ENCODE peak calls at places on chromosomes 5 and 9, in ten cellular contexts. One of them, this sample, is unnamed.

GRCh38 chr9:13806731-13807130 is 507.2 kb downstream of the NFIB start:
- ATAC-seq in psoas muscle: no peak
- ATAC-seq in naive thymus-derived CD4-positive, alpha-beta T cell: no peak
- ATAC-seq in body of pancreas: no peak
- ATAC-seq in A549: no peak
- ATAC-seq in pancreas: no peak
- ATAC-seq in right cardiac atrium: no peak
- ATAC-seq in CD4-positive, CD25-positive, alpha-beta regulatory T cell: no peak
- ATAC-seq in heart right ventricle: no peak
- ATAC-seq in upper lobe of right lung: no peak
- ATAC-seq in this sample: no peak

GRCh38 chr9:114731701-114732100 is 49.7 kb upstream of the TEX48 start:
- ATAC-seq in psoas muscle: no peak
- ATAC-seq in naive thymus-derived CD4-positive, alpha-beta T cell: no peak
- ATAC-seq in body of pancreas: no peak
- ATAC-seq in A549: no peak
- ATAC-seq in pancreas: no peak
- ATAC-seq in right cardiac atrium: no peak
- ATAC-seq in CD4-positive, CD25-positive, alpha-beta regulatory T cell: no peak
- ATAC-seq in heart right ventricle: no peak
- ATAC-seq in upper lobe of right lung: no peak
- ATAC-seq in this sample: no peak

GRCh38 chr5:159645194-159645846 is 271.0 kb upstream of the ADRA1B start:
- ATAC-seq in psoas muscle: no peak
- ATAC-seq in naive thymus-derived CD4-positive, alpha-beta T cell: no peak
- ATAC-seq in body of pancreas: no peak
- ATAC-seq in A549: no peak
- ATAC-seq in pancreas: no peak
- ATAC-seq in right cardiac atrium: no peak
- ATAC-seq in CD4-positive, CD25-positive, alpha-beta regulatory T cell: no peak
- ATAC-seq in heart right ventricle: peak; percentile 37
- ATAC-seq in upper lobe of right lung: no peak
- ATAC-seq in this sample: no peak

GRCh38 chr9:134327671-134328231 is 1.5 kb downstream of the RXRA start:
- ATAC-seq in psoas muscle: no peak
- ATAC-seq in naive thymus-derived CD4-positive, alpha-beta T cell: no peak
- ATAC-seq in body of pancreas: no peak
- ATAC-seq in A549: no peak
- ATAC-seq in pancreas: peak; percentile 1
- ATAC-seq in right cardiac atrium: no peak
- ATAC-seq in CD4-positive, CD25-positive, alpha-beta regulatory T cell: no peak
- ATAC-seq in heart right ventricle: no peak
- ATAC-seq in upper lobe of right lung: no peak
- ATAC-seq in this sample: no peak

GRCh38 chr5:76202182-76202581 is 119.0 kb downstream of the SV2C start:
- ATAC-seq in psoas muscle: no peak
- ATAC-seq in naive thymus-derived CD4-positive, alpha-beta T cell: peak; percentile 63
- ATAC-seq in body of pancreas: no peak
- ATAC-seq in A549: no peak
- ATAC-seq in pancreas: no peak
- ATAC-seq in right cardiac atrium: no peak
- ATAC-seq in CD4-positive, CD25-positive, alpha-beta regulatory T cell: no peak
- ATAC-seq in heart right ventricle: no peak
- ATAC-seq in upper lobe of right lung: peak; percentile 19
- ATAC-seq in this sample: no peak

GRCh38 chr9:124295097-124295794 is 37.5 kb downstream of the NEK6 start:
- ATAC-seq in psoas muscle: no peak
- ATAC-seq in naive thymus-derived CD4-positive, alpha-beta T cell: no peak
- ATAC-seq in body of pancreas: no peak
- ATAC-seq in A549: no peak
- ATAC-seq in pancreas: no peak
- ATAC-seq in right cardiac atrium: no peak
- ATAC-seq in CD4-positive, CD25-positive, alpha-beta regulatory T cell: no peak
- ATAC-seq in heart right ventricle: no peak
- ATAC-seq in upper lobe of right lung: peak; percentile 1
- ATAC-seq in this sample: no peak

GRCh38 chr5:122415481-122416120 is 103.6 kb downstream of the SNCAIP start:
- ATAC-seq in psoas muscle: no peak
- ATAC-seq in naive thymus-derived CD4-positive, alpha-beta T cell: peak; percentile 50
- ATAC-seq in body of pancreas: peak; percentile 71
- ATAC-seq in A549: peak; percentile 98
- ATAC-seq in pancreas: peak; percentile 93
- ATAC-seq in right cardiac atrium: peak; percentile 94
- ATAC-seq in CD4-positive, CD25-positive, alpha-beta regulatory T cell: no peak
- ATAC-seq in heart right ventricle: peak; percentile 96
- ATAC-seq in upper lobe of right lung: peak; percentile 93
- ATAC-seq in this sample: peak; percentile 83

GRCh38 chr5:164060956-164061355 is 555.5 kb downstream of the MAT2B start:
- ATAC-seq in psoas muscle: no peak
- ATAC-seq in naive thymus-derived CD4-positive, alpha-beta T cell: no peak
- ATAC-seq in body of pancreas: no peak
- ATAC-seq in A549: no peak
- ATAC-seq in pancreas: no peak
- ATAC-seq in right cardiac atrium: no peak
- ATAC-seq in CD4-positive, CD25-positive, alpha-beta regulatory T cell: no peak
- ATAC-seq in heart right ventricle: no peak
- ATAC-seq in upper lobe of right lung: no peak
- ATAC-seq in this sample: no peak

GRCh38 chr5:150523472-150524350 is 15.8 kb downstream of the NDST1 start:
- ATAC-seq in psoas muscle: peak; percentile 77
- ATAC-seq in naive thymus-derived CD4-positive, alpha-beta T cell: peak; percentile 57
- ATAC-seq in body of pancreas: peak; percentile 54
- ATAC-seq in A549: peak; percentile 81
- ATAC-seq in pancreas: peak; percentile 72
- ATAC-seq in right cardiac atrium: peak; percentile 59
- ATAC-seq in CD4-positive, CD25-positive, alpha-beta regulatory T cell: no peak
- ATAC-seq in heart right ventricle: peak; percentile 27
- ATAC-seq in upper lobe of right lung: peak; percentile 52
- ATAC-seq in this sample: peak; percentile 67

GRCh38 chr5:150521522-150521817 is 13.5 kb downstream of the NDST1 start:
- ATAC-seq in psoas muscle: no peak
- ATAC-seq in naive thymus-derived CD4-positive, alpha-beta T cell: no peak
- ATAC-seq in body of pancreas: no peak
- ATAC-seq in A549: no peak
- ATAC-seq in pancreas: no peak
- ATAC-seq in right cardiac atrium: no peak
- ATAC-seq in CD4-positive, CD25-positive, alpha-beta regulatory T cell: no peak
- ATAC-seq in heart right ventricle: no peak
- ATAC-seq in upper lobe of right lung: no peak
- ATAC-seq in this sample: no peak

GRCh38 chr5:150522504-150523464 is 14.9 kb downstream of the NDST1 start:
- ATAC-seq in psoas muscle: peak; percentile 57
- ATAC-seq in naive thymus-derived CD4-positive, alpha-beta T cell: no peak
- ATAC-seq in body of pancreas: peak; percentile 22
- ATAC-seq in A549: no peak
- ATAC-seq in pancreas: peak; percentile 63
- ATAC-seq in right cardiac atrium: peak; percentile 80
- ATAC-seq in CD4-positive, CD25-positive, alpha-beta regulatory T cell: no peak
- ATAC-seq in heart right ventricle: peak; percentile 90
- ATAC-seq in upper lobe of right lung: peak; percentile 69
- ATAC-seq in this sample: no peak

GRCh38 chr5:150520747-150521521 is 13.0 kb downstream of the NDST1 start:
- ATAC-seq in psoas muscle: no peak
- ATAC-seq in naive thymus-derived CD4-positive, alpha-beta T cell: no peak
- ATAC-seq in body of pancreas: no peak
- ATAC-seq in A549: no peak
- ATAC-seq in pancreas: no peak
- ATAC-seq in right cardiac atrium: no peak
- ATAC-seq in CD4-positive, CD25-positive, alpha-beta regulatory T cell: no peak
- ATAC-seq in heart right ventricle: no peak
- ATAC-seq in upper lobe of right lung: no peak
- ATAC-seq in this sample: no peak

DNA sequence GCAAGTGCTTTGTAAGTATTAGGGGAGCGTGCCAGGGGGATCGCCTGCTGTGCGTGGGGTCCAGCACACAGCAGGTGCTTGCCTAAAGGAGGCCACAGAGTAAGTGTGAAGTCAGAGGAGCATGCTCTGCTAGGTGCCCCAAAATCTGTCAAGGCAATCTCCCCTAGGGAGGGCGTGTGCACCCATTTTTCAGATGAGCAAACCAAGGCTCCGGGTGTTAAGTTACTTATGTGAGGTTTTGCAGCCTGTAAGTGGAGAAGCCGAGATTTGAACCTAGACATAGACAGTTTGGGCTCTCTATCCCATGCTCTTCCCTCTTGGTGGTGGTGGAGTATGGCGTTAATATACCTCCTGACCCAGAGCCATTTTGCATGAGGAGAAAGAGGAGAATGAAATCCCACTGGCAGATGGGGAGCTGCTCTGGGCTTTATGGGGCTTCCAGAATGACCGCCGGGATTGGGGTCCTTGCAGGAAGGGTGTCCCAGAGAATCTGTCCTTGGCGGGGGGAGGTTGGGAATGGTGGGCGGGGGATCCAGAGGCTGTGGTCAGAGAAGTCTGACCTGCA is 14.1 kb downstream of the NDST1 start:
- ATAC-seq in psoas muscle: no peak
- ATAC-seq in naive thymus-derived CD4-positive, alpha-beta T cell: no peak
- ATAC-seq in body of pancreas: no peak
- ATAC-seq in A549: no peak
- ATAC-seq in pancreas: no peak
- ATAC-seq in right cardiac atrium: no peak
- ATAC-seq in CD4-positive, CD25-positive, alpha-beta regulatory T cell: no peak
- ATAC-seq in heart right ventricle: no peak
- ATAC-seq in upper lobe of right lung: no peak
- ATAC-seq in this sample: no peak
- H3K4me1 ChIP-seq in psoas muscle: peaks cover 83% of the 10 kb centered on the region
- H3K4me1 ChIP-seq in naive thymus-derived CD4-positive, alpha-beta T cell: no peaks in the 10 kb centered on the region
- H3K4me1 ChIP-seq in body of pancreas: peaks cover 99% of the 10 kb centered on the region
- H3K4me1 ChIP-seq in A549: peaks cover 75% of the 10 kb centered on the region
- H3K4me1 ChIP-seq in pancreas: peaks cover 43% of the 10 kb centered on the region
- H3K4me1 ChIP-seq in right cardiac atrium: peaks cover 35% of the 10 kb centered on the region
- H3K4me1 ChIP-seq in CD4-positive, CD25-positive, alpha-beta regulatory T cell: no peaks in the 10 kb centered on the region
- H3K4me1 ChIP-seq in heart right ventricle: peaks cover 83% of the 10 kb centered on the region
- H3K4me1 ChIP-seq in upper lobe of right lung: peaks cover 69% of the 10 kb centered on the region
- H3K4me1 ChIP-seq in this sample: peaks cover 4% of the 10 kb centered on the region

GRCh38 chr5:149583394-149583793 is 2.1 kb downstream of the ARHGEF37 start:
- ATAC-seq in psoas muscle: peak; percentile 51
- ATAC-seq in naive thymus-derived CD4-positive, alpha-beta T cell: no peak
- ATAC-seq in body of pancreas: peak; percentile 57
- ATAC-seq in A549: no peak
- ATAC-seq in pancreas: peak; percentile 77
- ATAC-seq in right cardiac atrium: peak; percentile 49
- ATAC-seq in CD4-positive, CD25-positive, alpha-beta regulatory T cell: no peak
- ATAC-seq in heart right ventricle: peak; percentile 16
- ATAC-seq in upper lobe of right lung: peak; percentile 48
- ATAC-seq in this sample: no peak

GRCh38 chr5:149578896-149579295 is 2.4 kb upstream of the ARHGEF37 start:
- ATAC-seq in psoas muscle: no peak
- ATAC-seq in naive thymus-derived CD4-positive, alpha-beta T cell: no peak
- ATAC-seq in body of pancreas: no peak
- ATAC-seq in A549: no peak
- ATAC-seq in pancreas: no peak
- ATAC-seq in right cardiac atrium: no peak
- ATAC-seq in CD4-positive, CD25-positive, alpha-beta regulatory T cell: no peak
- ATAC-seq in heart right ventricle: no peak
- ATAC-seq in upper lobe of right lung: no peak
- ATAC-seq in this sample: no peak

GRCh38 chr5:149581192-149581861 is at the start of gene ARHGEF37:
- ATAC-seq in psoas muscle: peak; percentile 86
- ATAC-seq in naive thymus-derived CD4-positive, alpha-beta T cell: peak; percentile 81
- ATAC-seq in body of pancreas: peak; percentile 85
- ATAC-seq in A549: peak; percentile 90
- ATAC-seq in pancreas: peak; percentile 74
- ATAC-seq in right cardiac atrium: peak; percentile 89
- ATAC-seq in CD4-positive, CD25-positive, alpha-beta regulatory T cell: peak; percentile 67
- ATAC-seq in heart right ventricle: peak; percentile 93
- ATAC-seq in upper lobe of right lung: peak; percentile 90
- ATAC-seq in this sample: peak; percentile 90

GRCh38 chr5:149581931-149582768 is 852 bp downstream of the ARHGEF37 start:
- ATAC-seq in psoas muscle: peak; percentile 49
- ATAC-seq in naive thymus-derived CD4-positive, alpha-beta T cell: no peak
- ATAC-seq in body of pancreas: peak; percentile 50
- ATAC-seq in A549: peak; percentile 20
- ATAC-seq in pancreas: peak; percentile 74
- ATAC-seq in right cardiac atrium: peak; percentile 30
- ATAC-seq in CD4-positive, CD25-positive, alpha-beta regulatory T cell: no peak
- ATAC-seq in heart right ventricle: peak; percentile 12
- ATAC-seq in upper lobe of right lung: peak; percentile 41
- ATAC-seq in this sample: no peak

DNA sequence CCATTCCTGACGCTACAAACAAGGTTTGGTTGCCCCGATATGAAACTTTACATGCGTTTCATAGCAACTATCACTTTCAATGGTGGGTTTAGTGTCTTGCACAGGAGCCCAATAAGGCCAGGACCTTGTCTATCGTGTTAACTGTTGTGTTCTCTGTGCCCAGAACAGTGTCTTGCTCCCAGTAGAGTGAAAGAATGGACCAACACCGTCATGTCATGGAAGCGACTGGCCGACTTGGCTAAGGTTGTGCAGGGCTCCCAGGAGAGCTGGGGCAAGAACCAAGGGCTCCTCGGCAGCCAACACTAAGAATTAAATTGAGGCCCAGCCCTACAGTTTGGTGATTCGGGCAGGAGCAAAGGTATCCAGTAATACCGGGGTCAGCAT is 498 bp upstream of the ARHGEF37 start:
- ATAC-seq in psoas muscle: peak; percentile 53
- ATAC-seq in naive thymus-derived CD4-positive, alpha-beta T cell: no peak
- ATAC-seq in body of pancreas: no peak
- ATAC-seq in A549: peak; percentile 66
- ATAC-seq in pancreas: peak; percentile 39
- ATAC-seq in right cardiac atrium: peak; percentile 50
- ATAC-seq in CD4-positive, CD25-positive, alpha-beta regulatory T cell: no peak
- ATAC-seq in heart right ventricle: peak; percentile 51
- ATAC-seq in upper lobe of right lung: peak; percentile 39
- ATAC-seq in this sample: peak; percentile 27
- H3K27ac ChIP-seq in psoas muscle: peak overlapping the region; percentile 92
- H3K27ac ChIP-seq in naive thymus-derived CD4-positive, alpha-beta T cell: no peak overlapping the region
- H3K27ac ChIP-seq in body of pancreas: peak overlapping the region; percentile 90
- H3K27ac ChIP-seq in A549: peak overlapping the region; percentile 79
- H3K27ac ChIP-seq in pancreas: peak overlapping the region; percentile 91
- H3K27ac ChIP-seq in right cardiac atrium: peak overlapping the region; percentile 90
- H3K27ac ChIP-seq in CD4-positive, CD25-positive, alpha-beta regulatory T cell: no peak overlapping the region
- H3K27ac ChIP-seq in heart right ventricle: peak overlapping the region; percentile 94
- H3K27ac ChIP-seq in upper lobe of right lung: peak overlapping the region; percentile 85
- H3K27ac ChIP-seq in this sample: peak overlapping the region; percentile 32

GRCh38 chr9:128552153-128552743 is at the start of gene SPTAN1:
- ATAC-seq in psoas muscle: peak; percentile 95
- ATAC-seq in naive thymus-derived CD4-positive, alpha-beta T cell: peak; percentile 94
- ATAC-seq in body of pancreas: peak; percentile 90
- ATAC-seq in A549: peak; percentile 76
- ATAC-seq in pancreas: peak; percentile 94
- ATAC-seq in right cardiac atrium: peak; percentile 89
- ATAC-seq in CD4-positive, CD25-positive, alpha-beta regulatory T cell: peak; percentile 84
- ATAC-seq in heart right ventricle: peak; percentile 90
- ATAC-seq in upper lobe of right lung: peak; percentile 95
- ATAC-seq in this sample: peak; percentile 84

GRCh38 chr9:128552744-128553221 is 396 bp downstream of the SPTAN1 start:
- ATAC-seq in psoas muscle: peak; percentile 37
- ATAC-seq in naive thymus-derived CD4-positive, alpha-beta T cell: peak; percentile 18
- ATAC-seq in body of pancreas: peak; percentile 43
- ATAC-seq in A549: peak; percentile 30
- ATAC-seq in pancreas: peak; percentile 39
- ATAC-seq in right cardiac atrium: peak; percentile 30
- ATAC-seq in CD4-positive, CD25-positive, alpha-beta regulatory T cell: peak; percentile 17
- ATAC-seq in heart right ventricle: peak; percentile 30
- ATAC-seq in upper lobe of right lung: peak; percentile 54
- ATAC-seq in this sample: peak; percentile 10

GRCh38 chr9:128551652-128552152 is 685 bp upstream of the SPTAN1 start:
- ATAC-seq in psoas muscle: no peak
- ATAC-seq in naive thymus-derived CD4-positive, alpha-beta T cell: no peak
- ATAC-seq in body of pancreas: no peak
- ATAC-seq in A549: no peak
- ATAC-seq in pancreas: no peak
- ATAC-seq in right cardiac atrium: no peak
- ATAC-seq in CD4-positive, CD25-positive, alpha-beta regulatory T cell: no peak
- ATAC-seq in heart right ventricle: no peak
- ATAC-seq in upper lobe of right lung: no peak
- ATAC-seq in this sample: peak; percentile 85

GRCh38 chr9:128550226-128550625 is 2.2 kb upstream of the SPTAN1 start:
- ATAC-seq in psoas muscle: no peak
- ATAC-seq in naive thymus-derived CD4-positive, alpha-beta T cell: no peak
- ATAC-seq in body of pancreas: no peak
- ATAC-seq in A549: no peak
- ATAC-seq in pancreas: no peak
- ATAC-seq in right cardiac atrium: no peak
- ATAC-seq in CD4-positive, CD25-positive, alpha-beta regulatory T cell: no peak
- ATAC-seq in heart right ventricle: no peak
- ATAC-seq in upper lobe of right lung: no peak
- ATAC-seq in this sample: no peak

GRCh38 chr9:128550770-128551651 is 1.4 kb upstream of the SPTAN1 start:
- ATAC-seq in psoas muscle: peak; percentile 8
- ATAC-seq in naive thymus-derived CD4-positive, alpha-beta T cell: no peak
- ATAC-seq in body of pancreas: no peak
- ATAC-seq in A549: no peak
- ATAC-seq in pancreas: no peak
- ATAC-seq in right cardiac atrium: peak; percentile 5
- ATAC-seq in CD4-positive, CD25-positive, alpha-beta regulatory T cell: no peak
- ATAC-seq in heart right ventricle: peak; percentile 0
- ATAC-seq in upper lobe of right lung: no peak
- ATAC-seq in this sample: no peak
- H3K4me1 ChIP-seq in psoas muscle: peaks cover 44% of the 10 kb centered on the region
- H3K4me1 ChIP-seq in naive thymus-derived CD4-positive, alpha-beta T cell: peaks cover 33% of the 10 kb centered on the region
- H3K4me1 ChIP-seq in body of pancreas: peaks cover 33% of the 10 kb centered on the region
- H3K4me1 ChIP-seq in A549: peaks cover 36% of the 10 kb centered on the region
- H3K4me1 ChIP-seq in pancreas: peaks cover 9% of the 10 kb centered on the region
- H3K4me1 ChIP-seq in right cardiac atrium: peaks cover 12% of the 10 kb centered on the region
- H3K4me1 ChIP-seq in CD4-positive, CD25-positive, alpha-beta regulatory T cell: peaks cover 47% of the 10 kb centered on the region
- H3K4me1 ChIP-seq in heart right ventricle: peaks cover 48% of the 10 kb centered on the region
- H3K4me1 ChIP-seq in upper lobe of right lung: peaks cover 40% of the 10 kb centered on the region
- H3K4me1 ChIP-seq in this sample: peaks cover 18% of the 10 kb centered on the region

DNA sequence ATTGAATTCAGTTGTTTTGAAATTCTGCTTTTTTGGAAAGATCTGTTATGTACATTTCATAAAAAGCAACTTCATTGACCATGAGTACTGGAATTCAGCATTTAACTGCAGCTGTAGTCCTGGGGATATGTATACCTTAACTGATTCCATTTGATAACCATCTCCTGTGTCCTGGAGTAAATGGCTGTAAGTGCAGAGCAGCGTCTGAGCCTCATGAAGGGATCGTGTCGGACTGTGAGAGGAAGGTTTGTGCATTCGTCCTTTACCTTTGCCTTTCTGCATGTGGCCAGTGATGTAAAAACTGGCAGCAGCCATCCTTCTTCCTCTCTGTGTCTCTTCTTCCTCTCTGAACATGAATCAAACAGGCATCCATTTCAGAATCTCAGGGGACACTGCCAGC is 287.2 kb downstream of the FANCC start:
- ATAC-seq in psoas muscle: no peak
- ATAC-seq in naive thymus-derived CD4-positive, alpha-beta T cell: no peak
- ATAC-seq in body of pancreas: no peak
- ATAC-seq in A549: no peak
- ATAC-seq in pancreas: no peak
- ATAC-seq in right cardiac atrium: no peak
- ATAC-seq in CD4-positive, CD25-positive, alpha-beta regulatory T cell: no peak
- ATAC-seq in heart right ventricle: no peak
- ATAC-seq in upper lobe of right lung: no peak
- ATAC-seq in this sample: no peak
- H3K27ac ChIP-seq in psoas muscle: peak overlapping the region; percentile 93
- H3K27ac ChIP-seq in naive thymus-derived CD4-positive, alpha-beta T cell: no peak overlapping the region
- H3K27ac ChIP-seq in body of pancreas: peak overlapping the region; percentile 96
- H3K27ac ChIP-seq in A549: peak overlapping the region; percentile 99
- H3K27ac ChIP-seq in pancreas: peak overlapping the region; percentile 95
- H3K27ac ChIP-seq in right cardiac atrium: no peak overlapping the region
- H3K27ac ChIP-seq in CD4-positive, CD25-positive, alpha-beta regulatory T cell: no peak overlapping the region
- H3K27ac ChIP-seq in heart right ventricle: peak overlapping the region; percentile 60
- H3K27ac ChIP-seq in upper lobe of right lung: no peak overlapping the region
- H3K27ac ChIP-seq in this sample: peak overlapping the region; percentile 99